ENCODE peak calls at places on chromosome 21, in nine cellular contexts. One of them, this sample, is unnamed.

GRCh38 chr21:27026501-27026900 is 59.6 kb upstream of the ADAMTS5 start:
- DNase-seq in testis: no peak
- DNase-seq in IMR-90: peak; percentile 10
- DNase-seq in neural progenitor cell: no peak
- DNase-seq in sigmoid colon: no peak
- DNase-seq in hepatocyte: no peak
- DNase-seq in foreskin keratinocyte: peak; percentile 32
- DNase-seq in left lung: no peak
- DNase-seq in tibial artery: no peak
- DNase-seq in this sample: no peak

GRCh38 chr21:29196021-29196663 is 65.7 kb downstream of the MAP3K7CL start:
- DNase-seq in hepatocyte: peak; percentile 70
- DNase-seq in left lung: peak; percentile 75
- DNase-seq in foreskin keratinocyte: peak; percentile 93
- DNase-seq in neural progenitor cell: no peak
- DNase-seq in sigmoid colon: peak; percentile 66
- DNase-seq in testis: peak; percentile 36
- DNase-seq in IMR-90: peak; percentile 97
- DNase-seq in tibial artery: peak; percentile 72
- DNase-seq in this sample: no peak

GRCh38 chr21:38249256-38249655 is 7.5 kb upstream of the KCNJ15 start:
- DNase-seq in hepatocyte: no peak
- DNase-seq in foreskin keratinocyte: no peak
- DNase-seq in sigmoid colon: no peak
- DNase-seq in IMR-90: no peak
- DNase-seq in neural progenitor cell: no peak
- DNase-seq in left lung: no peak
- DNase-seq in tibial artery: no peak
- DNase-seq in testis: no peak
- DNase-seq in this sample: no peak

GRCh38 chr21:29114765-29115164 is 15.7 kb upstream of the MAP3K7CL start:
- DNase-seq in sigmoid colon: no peak
- DNase-seq in foreskin keratinocyte: peak; percentile 88
- DNase-seq in testis: no peak
- DNase-seq in IMR-90: peak; percentile 92
- DNase-seq in hepatocyte: no peak
- DNase-seq in neural progenitor cell: peak; percentile 24
- DNase-seq in left lung: no peak
- DNase-seq in tibial artery: no peak
- DNase-seq in this sample: no peak

GRCh38 chr21:38310619-38311018 is 53.8 kb downstream of the KCNJ15 start:
- DNase-seq in tibial artery: no peak
- DNase-seq in neural progenitor cell: no peak
- DNase-seq in IMR-90: peak; percentile 49
- DNase-seq in hepatocyte: no peak
- DNase-seq in foreskin keratinocyte: peak; percentile 55
- DNase-seq in testis: no peak
- DNase-seq in left lung: no peak
- DNase-seq in sigmoid colon: no peak
- DNase-seq in this sample: no peak

GRCh38 chr21:7957713-7958064 is 2563.7 kb upstream of the TPTE start:
- DNase-seq in sigmoid colon: no peak
- DNase-seq in hepatocyte: no peak
- DNase-seq in IMR-90: no peak
- DNase-seq in left lung: no peak
- DNase-seq in neural progenitor cell: no peak
- DNase-seq in testis: no peak
- DNase-seq in tibial artery: no peak
- DNase-seq in foreskin keratinocyte: no peak
- DNase-seq in this sample: no peak

GRCh38 chr21:17488620-17489019 is 24.2 kb upstream of the CXADR start:
- DNase-seq in neural progenitor cell: no peak
- DNase-seq in tibial artery: no peak
- DNase-seq in sigmoid colon: no peak
- DNase-seq in IMR-90: no peak
- DNase-seq in testis: no peak
- DNase-seq in left lung: no peak
- DNase-seq in hepatocyte: no peak
- DNase-seq in foreskin keratinocyte: no peak
- DNase-seq in this sample: no peak

GRCh38 chr21:15229390-15229789 is 164.6 kb upstream of the NRIP1 start:
- DNase-seq in tibial artery: no peak
- DNase-seq in neural progenitor cell: no peak
- DNase-seq in hepatocyte: no peak
- DNase-seq in IMR-90: no peak
- DNase-seq in foreskin keratinocyte: no peak
- DNase-seq in testis: no peak
- DNase-seq in sigmoid colon: no peak
- DNase-seq in left lung: no peak
- DNase-seq in this sample: no peak

GRCh38 chr21:31927872-31928476 is 55.2 kb downstream of the HUNK start:
- DNase-seq in foreskin keratinocyte: peak; percentile 22
- DNase-seq in left lung: no peak
- DNase-seq in sigmoid colon: no peak
- DNase-seq in neural progenitor cell: peak; percentile 23
- DNase-seq in hepatocyte: no peak
- DNase-seq in tibial artery: no peak
- DNase-seq in IMR-90: peak; percentile 25
- DNase-seq in testis: no peak
- DNase-seq in this sample: no peak

GRCh38 chr21:38766987-38767722 is 38.6 kb upstream of the ETS2 start:
- DNase-seq in IMR-90: no peak
- DNase-seq in testis: no peak
- DNase-seq in left lung: no peak
- DNase-seq in tibial artery: no peak
- DNase-seq in neural progenitor cell: no peak
- DNase-seq in sigmoid colon: no peak
- DNase-seq in foreskin keratinocyte: peak; percentile 80
- DNase-seq in hepatocyte: no peak
- DNase-seq in this sample: no peak

GRCh38 chr21:27466175-27466574 is 499.3 kb upstream of the ADAMTS5 start:
- DNase-seq in neural progenitor cell: no peak
- DNase-seq in left lung: no peak
- DNase-seq in IMR-90: no peak
- DNase-seq in foreskin keratinocyte: no peak
- DNase-seq in hepatocyte: no peak
- DNase-seq in testis: no peak
- DNase-seq in sigmoid colon: no peak
- DNase-seq in tibial artery: no peak
- DNase-seq in this sample: no peak

GRCh38 chr21:39467746-39468145 is 16.0 kb downstream of the SH3BGR start:
- DNase-seq in left lung: no peak
- DNase-seq in neural progenitor cell: no peak
- DNase-seq in IMR-90: no peak
- DNase-seq in foreskin keratinocyte: no peak
- DNase-seq in tibial artery: no peak
- DNase-seq in sigmoid colon: no peak
- DNase-seq in hepatocyte: no peak
- DNase-seq in testis: no peak
- DNase-seq in this sample: no peak

GRCh38 chr21:17925900-17926299 is 106.7 kb upstream of the C21orf91 start:
- DNase-seq in testis: no peak
- DNase-seq in IMR-90: peak; percentile 24
- DNase-seq in hepatocyte: peak; percentile 39
- DNase-seq in left lung: no peak
- DNase-seq in sigmoid colon: no peak
- DNase-seq in foreskin keratinocyte: peak; percentile 26
- DNase-seq in tibial artery: no peak
- DNase-seq in neural progenitor cell: peak; percentile 27
- DNase-seq in this sample: no peak

GRCh38 chr21:28791595-28792282 is 200.9 kb downstream of the LTN1 start:
- DNase-seq in neural progenitor cell: no peak
- DNase-seq in hepatocyte: no peak
- DNase-seq in IMR-90: no peak
- DNase-seq in foreskin keratinocyte: no peak
- DNase-seq in tibial artery: no peak
- DNase-seq in sigmoid colon: no peak
- DNase-seq in testis: no peak
- DNase-seq in left lung: no peak
- DNase-seq in this sample: no peak

GRCh38 chr21:41847066-41847804 is 31.9 kb downstream of the PRDM15 start:
- DNase-seq in foreskin keratinocyte: no peak
- DNase-seq in sigmoid colon: peak; percentile 28
- DNase-seq in IMR-90: peak; percentile 28
- DNase-seq in tibial artery: no peak
- DNase-seq in hepatocyte: no peak
- DNase-seq in testis: no peak
- DNase-seq in left lung: no peak
- DNase-seq in neural progenitor cell: peak; percentile 41
- DNase-seq in this sample: no peak
- TF ChIP-seq CTCF in foreskin keratinocyte: peak; percentile 40
- TF ChIP-seq CTCF in sigmoid colon: no peak
- TF ChIP-seq CTCF in IMR-90: peak; percentile 20
- TF ChIP-seq CTCF in tibial artery: no peak
- TF ChIP-seq CTCF in hepatocyte: no peak
- TF ChIP-seq CTCF in testis: no peak
- TF ChIP-seq CTCF in left lung: no peak
- TF ChIP-seq CTCF in neural progenitor cell: peak; percentile 45
- TF ChIP-seq CTCF in this sample: no peak

DNA sequence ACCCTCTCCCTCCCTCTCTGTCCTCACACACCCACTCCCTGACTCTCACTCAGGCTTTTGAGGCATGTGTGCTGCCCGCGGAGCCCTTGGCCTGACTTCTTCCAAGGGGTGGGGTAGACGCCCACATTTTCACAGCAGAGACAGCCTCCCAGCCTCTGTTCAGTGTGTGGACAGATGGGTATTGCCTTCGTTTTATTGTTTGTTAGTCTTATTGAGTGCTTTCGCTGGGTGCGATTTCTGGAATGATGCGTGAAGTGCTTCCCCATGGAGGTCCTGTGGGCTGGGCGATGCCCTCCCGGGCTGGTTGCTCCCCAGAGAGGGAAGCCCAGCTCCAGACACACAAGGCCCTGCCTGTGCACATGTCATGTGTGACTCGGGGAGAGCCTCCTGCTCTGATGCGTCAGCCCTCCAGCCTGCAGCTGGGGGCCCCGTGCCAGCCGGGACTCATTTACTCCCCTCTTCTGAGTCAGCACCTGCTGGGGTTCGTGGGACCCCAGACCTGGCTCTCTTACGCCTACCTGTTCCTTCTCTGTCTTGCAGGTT is 14.7 kb downstream of the PDXK start:
- DNase-seq in testis: peak; percentile 59
- DNase-seq in neural progenitor cell: no peak
- DNase-seq in tibial artery: no peak
- DNase-seq in foreskin keratinocyte: no peak
- DNase-seq in hepatocyte: no peak
- DNase-seq in left lung: peak; percentile 54
- DNase-seq in sigmoid colon: no peak
- DNase-seq in IMR-90: peak; percentile 79
- DNase-seq in this sample: no peak
- H3K4me1 ChIP-seq in testis: peaks cover 76% of the 10 kb centered on the region
- H3K4me1 ChIP-seq in neural progenitor cell: no peaks in the 10 kb centered on the region
- H3K4me1 ChIP-seq in tibial artery: peaks cover 17% of the 10 kb centered on the region
- H3K4me1 ChIP-seq in foreskin keratinocyte: no peaks in the 10 kb centered on the region
- H3K4me1 ChIP-seq in hepatocyte: peaks cover 69% of the 10 kb centered on the region
- H3K4me1 ChIP-seq in left lung: peaks cover 34% of the 10 kb centered on the region
- H3K4me1 ChIP-seq in sigmoid colon: no peaks in the 10 kb centered on the region
- H3K4me1 ChIP-seq in IMR-90: peaks cover 26% of the 10 kb centered on the region
- H3K4me1 ChIP-seq in this sample: peaks cover 85% of the 10 kb centered on the region

GRCh38 chr21:46080171-46081021 is 17.5 kb upstream of the COL6A2 start:
- DNase-seq in IMR-90: no peak
- DNase-seq in testis: peak; percentile 51
- DNase-seq in sigmoid colon: peak; percentile 84
- DNase-seq in foreskin keratinocyte: no peak
- DNase-seq in hepatocyte: peak; percentile 48
- DNase-seq in left lung: peak; percentile 38
- DNase-seq in tibial artery: peak; percentile 88
- DNase-seq in neural progenitor cell: no peak
- DNase-seq in this sample: peak; percentile 50

GRCh38 chr21:46082638-46083270 is 15.2 kb upstream of the COL6A2 start:
- DNase-seq in foreskin keratinocyte: no peak
- DNase-seq in IMR-90: no peak
- DNase-seq in sigmoid colon: peak; percentile 68
- DNase-seq in left lung: peak; percentile 30
- DNase-seq in testis: no peak
- DNase-seq in neural progenitor cell: no peak
- DNase-seq in hepatocyte: no peak
- DNase-seq in tibial artery: peak; percentile 60
- DNase-seq in this sample: peak; percentile 35

GRCh38 chr21:46081862-46082637 is 15.9 kb upstream of the COL6A2 start:
- DNase-seq in hepatocyte: no peak
- DNase-seq in IMR-90: no peak
- DNase-seq in sigmoid colon: peak; percentile 53
- DNase-seq in tibial artery: peak; percentile 61
- DNase-seq in neural progenitor cell: no peak
- DNase-seq in foreskin keratinocyte: no peak
- DNase-seq in left lung: peak; percentile 25
- DNase-seq in testis: no peak
- DNase-seq in this sample: no peak

GRCh38 chr21:46079357-46080170 is 18.3 kb upstream of the COL6A2 start:
- DNase-seq in foreskin keratinocyte: no peak
- DNase-seq in tibial artery: peak; percentile 74
- DNase-seq in IMR-90: peak; percentile 96
- DNase-seq in left lung: peak; percentile 33
- DNase-seq in hepatocyte: peak; percentile 63
- DNase-seq in testis: peak; percentile 22
- DNase-seq in neural progenitor cell: no peak
- DNase-seq in sigmoid colon: peak; percentile 70
- DNase-seq in this sample: no peak

DNA sequence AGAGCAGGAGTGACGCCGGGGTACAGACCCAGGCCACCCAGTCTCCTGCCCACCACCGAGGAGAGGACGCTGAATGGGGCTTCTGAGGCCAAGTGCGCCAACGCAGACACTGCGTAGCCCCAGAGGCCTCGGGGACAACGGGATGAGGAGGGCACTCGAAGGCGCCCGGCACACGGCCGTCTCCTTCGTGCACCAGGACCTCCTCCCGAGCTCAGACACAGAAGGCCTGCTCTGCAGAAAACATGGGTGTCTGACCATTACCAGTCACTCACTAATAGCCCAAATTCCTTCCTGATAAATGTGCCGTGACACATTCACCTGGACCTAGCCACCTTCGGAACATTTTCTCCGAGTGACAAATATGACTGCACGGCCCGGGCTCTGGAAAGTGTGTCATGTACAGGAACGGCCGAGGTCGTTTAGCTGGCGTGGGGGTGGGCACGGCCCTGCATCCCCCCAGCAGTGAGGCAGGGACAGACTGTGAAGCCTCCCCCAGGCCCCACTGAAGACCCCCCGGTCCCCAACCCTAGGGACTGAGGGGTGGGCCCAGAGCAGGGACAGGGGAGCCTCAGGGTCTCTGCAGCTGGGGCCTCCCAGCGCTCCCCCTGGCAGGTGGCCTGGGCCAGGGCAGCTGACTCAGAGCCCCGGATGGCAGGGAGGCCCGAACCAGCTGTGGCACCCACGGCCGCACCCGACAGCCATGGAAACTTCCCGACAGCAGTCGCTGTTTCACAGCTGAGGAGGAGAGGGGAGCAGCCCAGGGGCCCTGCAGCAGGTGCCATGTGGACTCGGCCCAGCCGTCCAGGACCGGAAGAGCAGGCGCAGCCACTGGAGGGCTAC is 16.7 kb upstream of the COL6A2 start:
- DNase-seq in neural progenitor cell: no peak
- DNase-seq in foreskin keratinocyte: no peak
- DNase-seq in left lung: peak; percentile 23
- DNase-seq in IMR-90: no peak
- DNase-seq in hepatocyte: peak; percentile 6
- DNase-seq in sigmoid colon: peak; percentile 66
- DNase-seq in testis: no peak
- DNase-seq in tibial artery: peak; percentile 65
- DNase-seq in this sample: no peak
- TF ChIP-seq CTCF in neural progenitor cell: no peak
- TF ChIP-seq CTCF in foreskin keratinocyte: no peak
- TF ChIP-seq CTCF in left lung: no peak
- TF ChIP-seq CTCF in IMR-90: no peak
- TF ChIP-seq CTCF in hepatocyte: no peak
- TF ChIP-seq CTCF in sigmoid colon: no peak
- TF ChIP-seq CTCF in testis: no peak
- TF ChIP-seq CTCF in tibial artery: no peak
- TF ChIP-seq CTCF in this sample: no peak

GRCh38 chr21:37077403-37077802 is 4.3 kb downstream of the TTC3 start:
- DNase-seq in left lung: no peak
- DNase-seq in testis: no peak
- DNase-seq in neural progenitor cell: no peak
- DNase-seq in tibial artery: no peak
- DNase-seq in sigmoid colon: no peak
- DNase-seq in foreskin keratinocyte: no peak
- DNase-seq in IMR-90: no peak
- DNase-seq in hepatocyte: no peak
- DNase-seq in this sample: no peak
- H3K4me1 ChIP-seq in left lung: no peaks in the 10 kb centered on the region
- H3K4me1 ChIP-seq in testis: no peaks in the 10 kb centered on the region
- H3K4me1 ChIP-seq in neural progenitor cell: peaks cover 6% of the 10 kb centered on the region
- H3K4me1 ChIP-seq in tibial artery: peaks cover 4% of the 10 kb centered on the region
- H3K4me1 ChIP-seq in sigmoid colon: no peaks in the 10 kb centered on the region
- H3K4me1 ChIP-seq in foreskin keratinocyte: no peaks in the 10 kb centered on the region
- H3K4me1 ChIP-seq in IMR-90: peaks cover 2% of the 10 kb centered on the region
- H3K4me1 ChIP-seq in hepatocyte: peaks cover 8% of the 10 kb centered on the region
- H3K4me1 ChIP-seq in this sample: no peaks in the 10 kb centered on the region